ENCODE peak calls at places on chromosome 9, in seven cellular contexts. One of them, this sample, is unnamed.

GRCh38 chr9:35490155-35490909 is 421 bp downstream of the RUSC2 start:
- DNase-seq in suprapubic skin: no peak
- DNase-seq in right cardiac atrium: peak; percentile 65
- DNase-seq in mesendoderm: peak; percentile 65
- DNase-seq in MM.1S: no peak
- DNase-seq in ovary: no peak
- DNase-seq in brain microvascular endothelial cell: no peak
- DNase-seq in this sample: peak; percentile 2

GRCh38 chr9:131402073-131402472 is 8.2 kb downstream of the PRRC2B start:
- DNase-seq in mesendoderm: no peak
- DNase-seq in right cardiac atrium: no peak
- DNase-seq in brain microvascular endothelial cell: no peak
- DNase-seq in MM.1S: no peak
- DNase-seq in ovary: no peak
- DNase-seq in suprapubic skin: no peak
- DNase-seq in this sample: no peak

GRCh38 chr9:84932915-84933527 is 263.5 kb downstream of the NTRK2 start:
- DNase-seq in MM.1S: no peak
- DNase-seq in right cardiac atrium: no peak
- DNase-seq in ovary: no peak
- DNase-seq in brain microvascular endothelial cell: no peak
- DNase-seq in suprapubic skin: no peak
- DNase-seq in mesendoderm: peak; percentile 84
- DNase-seq in this sample: no peak

GRCh38 chr9:123725389-123725788 is 204.5 kb downstream of the DENND1A start:
- DNase-seq in MM.1S: no peak
- DNase-seq in right cardiac atrium: peak; percentile 67
- DNase-seq in mesendoderm: no peak
- DNase-seq in ovary: no peak
- DNase-seq in brain microvascular endothelial cell: no peak
- DNase-seq in suprapubic skin: no peak
- DNase-seq in this sample: no peak

GRCh38 chr9:113012492-113012891 is 500 bp upstream of the ZNF883 start:
- DNase-seq in suprapubic skin: no peak
- DNase-seq in mesendoderm: no peak
- DNase-seq in right cardiac atrium: no peak
- DNase-seq in ovary: no peak
- DNase-seq in MM.1S: no peak
- DNase-seq in brain microvascular endothelial cell: no peak
- DNase-seq in this sample: no peak

GRCh38 chr9:125522328-125522725 is 184.7 kb downstream of the MAPKAP1 start:
- DNase-seq in suprapubic skin: no peak
- DNase-seq in right cardiac atrium: no peak
- DNase-seq in brain microvascular endothelial cell: peak; percentile 70
- DNase-seq in mesendoderm: no peak
- DNase-seq in MM.1S: no peak
- DNase-seq in ovary: no peak
- DNase-seq in this sample: no peak

GRCh38 chr9:93256878-93257807 is 73.2 kb downstream of the WNK2 start:
- DNase-seq in brain microvascular endothelial cell: no peak
- DNase-seq in mesendoderm: no peak
- DNase-seq in MM.1S: no peak
- DNase-seq in ovary: peak; percentile 6
- DNase-seq in suprapubic skin: peak; percentile 69
- DNase-seq in right cardiac atrium: peak; percentile 42
- DNase-seq in this sample: no peak

GRCh38 chr9:21470126-21470525 is 12.0 kb downstream of the IFNE start:
- DNase-seq in MM.1S: no peak
- DNase-seq in suprapubic skin: no peak
- DNase-seq in ovary: no peak
- DNase-seq in right cardiac atrium: no peak
- DNase-seq in brain microvascular endothelial cell: no peak
- DNase-seq in mesendoderm: no peak
- DNase-seq in this sample: no peak

GRCh38 chr9:93578844-93579243 is 2.5 kb downstream of the PHF2 start:
- DNase-seq in suprapubic skin: no peak
- DNase-seq in brain microvascular endothelial cell: no peak
- DNase-seq in ovary: peak; percentile 11
- DNase-seq in mesendoderm: no peak
- DNase-seq in MM.1S: no peak
- DNase-seq in right cardiac atrium: no peak
- DNase-seq in this sample: no peak

GRCh38 chr9:6405371-6405770 is 7.6 kb upstream of the UHRF2 start:
- DNase-seq in ovary: no peak
- DNase-seq in brain microvascular endothelial cell: no peak
- DNase-seq in right cardiac atrium: no peak
- DNase-seq in mesendoderm: no peak
- DNase-seq in suprapubic skin: no peak
- DNase-seq in MM.1S: no peak
- DNase-seq in this sample: no peak

GRCh38 chr9:9061599-9061998 is 1262.0 kb upstream of the DMAC1 start:
- DNase-seq in mesendoderm: no peak
- DNase-seq in brain microvascular endothelial cell: no peak
- DNase-seq in MM.1S: no peak
- DNase-seq in right cardiac atrium: no peak
- DNase-seq in ovary: no peak
- DNase-seq in suprapubic skin: no peak
- DNase-seq in this sample: no peak

GRCh38 chr9:36492849-36493248 is 79.8 kb upstream of the MELK start:
- DNase-seq in brain microvascular endothelial cell: peak; percentile 9
- DNase-seq in MM.1S: no peak
- DNase-seq in ovary: no peak
- DNase-seq in right cardiac atrium: no peak
- DNase-seq in mesendoderm: no peak
- DNase-seq in suprapubic skin: no peak
- DNase-seq in this sample: no peak

GRCh38 chr9:36858805-36859375 is 175.2 kb downstream of the PAX5 start:
- DNase-seq in suprapubic skin: no peak
- DNase-seq in right cardiac atrium: peak; percentile 30
- DNase-seq in MM.1S: no peak
- DNase-seq in ovary: no peak
- DNase-seq in brain microvascular endothelial cell: no peak
- DNase-seq in mesendoderm: no peak
- DNase-seq in this sample: no peak

GRCh38 chr9:108463927-108464606 is 391.7 kb downstream of the ACTL7B start:
- DNase-seq in right cardiac atrium: no peak
- DNase-seq in brain microvascular endothelial cell: no peak
- DNase-seq in suprapubic skin: no peak
- DNase-seq in MM.1S: no peak
- DNase-seq in ovary: no peak
- DNase-seq in mesendoderm: no peak
- DNase-seq in this sample: no peak

GRCh38 chr9:113620377-113621161 is 157.0 kb downstream of the RGS3 start:
- DNase-seq in right cardiac atrium: peak; percentile 77
- DNase-seq in mesendoderm: peak; percentile 99
- DNase-seq in ovary: peak; percentile 76
- DNase-seq in brain microvascular endothelial cell: peak; percentile 89
- DNase-seq in MM.1S: no peak
- DNase-seq in suprapubic skin: peak; percentile 84
- DNase-seq in this sample: no peak

GRCh38 chr9:93257808-93258331 is 73.9 kb downstream of the WNK2 start:
- DNase-seq in suprapubic skin: peak; percentile 41
- DNase-seq in MM.1S: no peak
- DNase-seq in right cardiac atrium: no peak
- DNase-seq in brain microvascular endothelial cell: no peak
- DNase-seq in ovary: peak; percentile 3
- DNase-seq in mesendoderm: no peak
- DNase-seq in this sample: no peak

GRCh38 chr9:35481347-35481975 is 8.4 kb upstream of the RUSC2 start:
- DNase-seq in ovary: no peak
- DNase-seq in right cardiac atrium: no peak
- DNase-seq in suprapubic skin: no peak
- DNase-seq in MM.1S: peak; percentile 53
- DNase-seq in brain microvascular endothelial cell: peak; percentile 71
- DNase-seq in mesendoderm: peak; percentile 60
- DNase-seq in this sample: no peak

GRCh38 chr9:113616116-113616515 is 152.6 kb downstream of the RGS3 start:
- DNase-seq in ovary: no peak
- DNase-seq in brain microvascular endothelial cell: no peak
- DNase-seq in MM.1S: no peak
- DNase-seq in mesendoderm: no peak
- DNase-seq in suprapubic skin: no peak
- DNase-seq in right cardiac atrium: peak; percentile 63
- DNase-seq in this sample: no peak

GRCh38 chr9:79707589-79707988 is 135.8 kb downstream of the TLE4 start:
- DNase-seq in right cardiac atrium: no peak
- DNase-seq in ovary: no peak
- DNase-seq in suprapubic skin: no peak
- DNase-seq in brain microvascular endothelial cell: no peak
- DNase-seq in mesendoderm: no peak
- DNase-seq in MM.1S: no peak
- DNase-seq in this sample: no peak

GRCh38 chr9:96619109-96619435 is 571 bp downstream of the CDC14B start:
- DNase-seq in right cardiac atrium: peak; percentile 61
- DNase-seq in ovary: peak; percentile 43
- DNase-seq in brain microvascular endothelial cell: no peak
- DNase-seq in suprapubic skin: no peak
- DNase-seq in mesendoderm: no peak
- DNase-seq in MM.1S: no peak
- DNase-seq in this sample: no peak

GRCh38 chr9:96616817-96617438 is 2.7 kb downstream of the CDC14B start:
- DNase-seq in suprapubic skin: no peak
- DNase-seq in brain microvascular endothelial cell: no peak
- DNase-seq in ovary: no peak
- DNase-seq in mesendoderm: no peak
- DNase-seq in MM.1S: no peak
- DNase-seq in right cardiac atrium: no peak
- DNase-seq in this sample: no peak

GRCh38 chr9:96617439-96618185 is 2.0 kb downstream of the CDC14B start:
- DNase-seq in right cardiac atrium: peak; percentile 61
- DNase-seq in ovary: no peak
- DNase-seq in suprapubic skin: no peak
- DNase-seq in mesendoderm: no peak
- DNase-seq in brain microvascular endothelial cell: no peak
- DNase-seq in MM.1S: no peak
- DNase-seq in this sample: no peak

GRCh38 chr9:96619491-96620154 is at the start of gene CDC14B:
- DNase-seq in brain microvascular endothelial cell: peak; percentile 93
- DNase-seq in suprapubic skin: peak; percentile 92
- DNase-seq in ovary: peak; percentile 80
- DNase-seq in MM.1S: peak; percentile 73
- DNase-seq in mesendoderm: peak; percentile 97
- DNase-seq in right cardiac atrium: peak; percentile 94
- DNase-seq in this sample: peak; percentile 44

DNA sequence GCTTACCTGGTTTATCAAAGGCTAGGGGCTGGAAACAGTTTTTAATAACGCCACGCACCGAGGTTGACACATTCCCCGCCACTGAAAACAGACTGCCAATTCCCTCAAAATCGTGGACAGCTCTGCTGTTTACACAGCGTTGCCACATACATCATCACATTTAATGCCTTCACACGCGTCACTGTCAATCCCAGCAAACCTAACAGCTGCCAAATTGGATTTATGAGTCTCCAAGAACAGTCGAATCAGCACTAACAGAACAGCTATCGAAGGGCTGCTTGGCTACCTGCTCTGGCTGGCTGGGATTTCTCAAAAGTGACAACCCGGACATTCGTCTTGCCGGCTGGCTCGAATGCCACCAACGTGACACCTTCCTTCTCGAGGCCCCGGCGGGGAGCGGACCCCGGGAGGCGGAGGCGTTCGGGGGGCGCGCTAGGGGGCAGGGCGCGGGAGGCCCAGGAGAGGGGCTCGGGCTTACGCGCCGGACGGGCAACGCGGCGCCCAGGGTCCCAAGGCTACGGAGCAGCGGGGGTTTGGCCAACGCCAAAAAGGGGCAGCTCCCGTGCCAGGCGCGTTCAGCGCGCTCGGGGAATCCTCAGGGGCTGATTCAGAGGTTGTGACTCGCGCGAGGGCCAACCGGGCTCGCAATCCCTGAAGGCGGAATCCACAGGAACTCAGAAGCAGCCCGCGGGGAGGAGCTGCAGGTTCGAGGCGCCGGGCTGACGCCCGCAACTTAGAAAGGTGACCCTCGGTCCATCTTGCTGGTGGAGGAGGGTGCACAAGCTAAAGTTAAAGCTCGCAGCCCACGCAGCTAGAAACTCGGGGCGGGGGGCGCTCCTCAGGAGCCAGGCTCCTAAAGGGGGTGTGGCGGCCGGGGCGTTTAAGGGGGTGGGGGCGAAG is 1.2 kb downstream of the CDC14B start:
- DNase-seq in suprapubic skin: peak; percentile 83
- DNase-seq in MM.1S: no peak
- DNase-seq in right cardiac atrium: peak; percentile 74
- DNase-seq in mesendoderm: peak; percentile 44
- DNase-seq in ovary: peak; percentile 49
- DNase-seq in brain microvascular endothelial cell: peak; percentile 48
- DNase-seq in this sample: no peak
- H3K4me3 ChIP-seq in suprapubic skin: peak overlapping the region; percentile 82
- H3K4me3 ChIP-seq in MM.1S: no peak overlapping the region
- H3K4me3 ChIP-seq in right cardiac atrium: peak overlapping the region; percentile 94
- H3K4me3 ChIP-seq in mesendoderm: peak overlapping the region; percentile 72
- H3K4me3 ChIP-seq in ovary: peak overlapping the region; percentile 49
- H3K4me3 ChIP-seq in brain microvascular endothelial cell: peak overlapping the region; percentile 64
- H3K4me3 ChIP-seq in this sample: no peak overlapping the region

DNA sequence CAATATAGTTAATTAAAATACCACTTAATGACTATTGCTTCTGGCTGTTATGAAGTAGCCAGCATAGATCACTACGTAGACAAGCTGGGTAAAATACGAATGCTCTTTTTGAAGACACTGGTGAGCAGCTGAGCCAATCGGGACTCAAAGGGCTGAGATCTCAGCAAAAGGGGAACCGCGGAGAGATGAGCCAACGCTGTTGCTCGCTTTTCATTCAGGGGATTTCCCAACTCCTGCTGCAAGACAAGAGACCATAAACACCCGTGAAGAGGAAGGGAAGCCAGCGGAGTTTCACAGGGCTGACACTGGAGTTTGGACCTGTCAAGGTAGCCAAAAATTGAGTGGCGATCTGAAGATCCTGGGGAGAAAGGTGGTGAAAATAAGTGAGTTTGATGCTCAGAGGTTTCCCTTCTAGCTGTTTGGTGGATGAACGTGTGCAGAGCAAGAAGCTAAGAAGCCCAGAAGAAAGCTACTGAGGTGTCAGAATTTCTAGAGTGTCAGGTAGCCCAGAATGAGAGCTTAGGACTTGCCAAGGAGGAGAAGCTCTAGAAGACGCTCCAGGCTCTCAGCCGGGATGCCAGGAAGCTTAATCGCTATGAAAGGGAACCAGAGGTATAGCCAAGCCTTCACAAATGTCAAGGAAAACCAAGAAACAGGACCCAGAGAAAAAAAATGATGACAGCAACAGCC is 79.6 kb upstream of the RNU6ATAC start:
- DNase-seq in MM.1S: peak; percentile 74
- DNase-seq in mesendoderm: no peak
- DNase-seq in brain microvascular endothelial cell: no peak
- DNase-seq in right cardiac atrium: peak; percentile 59
- DNase-seq in ovary: no peak
- DNase-seq in suprapubic skin: no peak
- DNase-seq in this sample: peak; percentile 59
- H3K4me3 ChIP-seq in MM.1S: peak overlapping the region; percentile 43
- H3K4me3 ChIP-seq in mesendoderm: no peak overlapping the region
- H3K4me3 ChIP-seq in brain microvascular endothelial cell: no peak overlapping the region
- H3K4me3 ChIP-seq in right cardiac atrium: no peak overlapping the region
- H3K4me3 ChIP-seq in ovary: no peak overlapping the region
- H3K4me3 ChIP-seq in suprapubic skin: no peak overlapping the region
- H3K4me3 ChIP-seq in this sample: peak overlapping the region; percentile 11

GRCh38 chr9:81264516-81264915 is 424.8 kb downstream of the TLE1 start:
- DNase-seq in ovary: no peak
- DNase-seq in mesendoderm: peak; percentile 41
- DNase-seq in brain microvascular endothelial cell: peak; percentile 16
- DNase-seq in right cardiac atrium: peak; percentile 40
- DNase-seq in suprapubic skin: no peak
- DNase-seq in MM.1S: no peak
- DNase-seq in this sample: no peak
- H3K4me3 ChIP-seq in ovary: no peak overlapping the region
- H3K4me3 ChIP-seq in mesendoderm: no peak overlapping the region
- H3K4me3 ChIP-seq in brain microvascular endothelial cell: no peak overlapping the region
- H3K4me3 ChIP-seq in right cardiac atrium: no peak overlapping the region
- H3K4me3 ChIP-seq in suprapubic skin: no peak overlapping the region
- H3K4me3 ChIP-seq in MM.1S: no peak overlapping the region
- H3K4me3 ChIP-seq in this sample: no peak overlapping the region

GRCh38 chr9:127637322-127637847 is 25.3 kb downstream of the STXBP1 start:
- DNase-seq in ovary: peak; percentile 38
- DNase-seq in mesendoderm: no peak
- DNase-seq in MM.1S: no peak
- DNase-seq in suprapubic skin: no peak
- DNase-seq in right cardiac atrium: no peak
- DNase-seq in brain microvascular endothelial cell: peak; percentile 46
- DNase-seq in this sample: no peak
- H3K4me3 ChIP-seq in ovary: no peak overlapping the region
- H3K4me3 ChIP-seq in mesendoderm: no peak overlapping the region
- H3K4me3 ChIP-seq in MM.1S: no peak overlapping the region
- H3K4me3 ChIP-seq in suprapubic skin: no peak overlapping the region
- H3K4me3 ChIP-seq in right cardiac atrium: no peak overlapping the region
- H3K4me3 ChIP-seq in brain microvascular endothelial cell: no peak overlapping the region
- H3K4me3 ChIP-seq in this sample: no peak overlapping the region